ENCODE peak calls at places on chromosomes 2 and 18, in ten cellular contexts. F, H, O, I, U, X, J, C, G and D are unnamed samples.

GRCh38 chr2:121903037-121903689 is 147.7 kb downstream of the TSN start:
- DNase-seq in H (peak), I (no peak), F (no peak), X (no peak), O (no peak), J (no peak), C (no peak), U (no peak), G (no peak), D (no peak)

GRCh38 chr18:27688581-27688980 is 488.3 kb downstream of the CDH2 start:
- DNase-seq in J (no peak), X (no peak), C (no peak), O (no peak), F (no peak), I (no peak), G (no peak), H (no peak), U (no peak), D (no peak)

GRCh38 chr2:28055325-28055970 is 164.9 kb downstream of the BABAM2 start:
- DNase-seq in H (no peak), C (no peak), F (no peak), O (no peak), X (no peak), I (no peak), U (no peak), J (peak), G (no peak), D (no peak)

GRCh38 chr2:194380011-194380410 is 1277.0 kb upstream of the SLC39A10 start:
- DNase-seq in O (no peak), X (no peak), H (no peak), U (no peak), I (no peak), F (no peak), G (no peak), C (no peak), J (no peak), D (no peak)

GRCh38 chr2:171185941-171186340 is 25.2 kb upstream of the TLK1 start:
- DNase-seq in J (no peak), C (no peak), O (no peak), H (no peak), I (no peak), G (no peak), F (no peak), X (no peak), U (no peak), D (no peak)

GRCh38 chr2:127857494-127857818 is 499 bp downstream of the POLR2D start:
- DNase-seq in F (peak), X (no peak), J (peak), I (no peak), C (no peak), G (peak), H (no peak), O (no peak), U (peak), D (no peak)

GRCh38 chr18:70289351-70290330 is 796 bp downstream of the SOCS6 start:
- DNase-seq in C (peak), J (peak), X (no peak), U (peak), F (peak), O (peak), I (no peak), G (no peak), H (peak), D (no peak)

GRCh38 chr2:628651-629050 is 48.6 kb downstream of the TMEM18 start:
- DNase-seq in G (no peak), F (no peak), I (no peak), X (no peak), U (peak), C (no peak), H (no peak), O (no peak), J (no peak), D (no peak)

GRCh38 chr18:57898506-57899124 is 95.5 kb upstream of the ATP8B1 start:
- DNase-seq in F (no peak), O (no peak), I (no peak), X (no peak), H (no peak), C (no peak), G (no peak), J (no peak), U (no peak), D (no peak)

GRCh38 chr2:121816797-121817196 is 61.3 kb downstream of the TSN start:
- DNase-seq in F (no peak), X (no peak), G (peak), J (no peak), U (no peak), I (no peak), H (no peak), O (no peak), C (no peak), D (no peak)

GRCh38 chr18:11994346-11994707 is 13.0 kb downstream of the IMPA2 start:
- DNase-seq in I (no peak), H (peak), C (peak), X (no peak), O (no peak), G (no peak), J (no peak), F (peak), U (peak), D (no peak)

GRCh38 chr2:197453914-197454398 is 604 bp downstream of the COQ10B start:
- DNase-seq in X (no peak), C (peak), G (no peak), U (peak), I (peak), O (no peak), J (peak), F (no peak), H (peak), D (no peak)

GRCh38 chr18:8559612-8560011 is 49.6 kb upstream of the RAB12 start:
- DNase-seq in H (no peak), U (no peak), O (no peak), G (no peak), J (no peak), F (no peak), X (no peak), C (no peak), I (no peak), D (no peak)

GRCh38 chr2:149031396-149031795 is 7.1 kb upstream of the LYPD6B start:
- DNase-seq in U (no peak), O (no peak), F (no peak), H (no peak), I (no peak), J (no peak), X (no peak), G (no peak), C (no peak), D (no peak)

GRCh38 chr2:1605102-1605501 is 139.2 kb downstream of the PXDN start:
- DNase-seq in O (peak), G (no peak), F (no peak), I (no peak), C (peak), H (no peak), J (peak), X (no peak), U (no peak), D (no peak)

GRCh38 chr2:190980630-190981214 is 33.2 kb downstream of the STAT1 start:
- DNase-seq in J (no peak), O (no peak), X (no peak), G (no peak), H (no peak), F (no peak), U (no peak), C (no peak), I (no peak), D (no peak)

GRCh38 chr2:48852938-48853337 is 97.4 kb upstream of the LHCGR start:
- DNase-seq in J (no peak), U (no peak), I (no peak), F (no peak), G (no peak), C (no peak), O (no peak), X (no peak), H (no peak), D (no peak)

GRCh38 chr18:37453754-37454153 is 111.8 kb downstream of the CELF4 start:
- DNase-seq in O (no peak), F (no peak), I (no peak), H (no peak), U (no peak), G (no peak), X (no peak), C (peak), J (no peak), D (no peak)

GRCh38 chr2:201642579-201643215 is 606 bp downstream of the TMEM237 start:
- DNase-seq in X (peak), H (peak), F (peak), O (peak), G (peak), C (peak), J (peak), U (peak), I (peak), D (peak)

GRCh38 chr2:172328103-172328835 is 99.1 kb upstream of the ITGA6 start:
- DNase-seq in J (no peak), X (no peak), O (no peak), U (no peak), I (no peak), C (no peak), G (no peak), H (no peak), F (no peak), D (no peak)

GRCh38 chr2:218805627-218806026 is 23.7 kb downstream of the CYP27A1 start:
- DNase-seq in H (no peak), O (no peak), I (no peak), X (no peak), J (no peak), G (no peak), C (no peak), F (no peak), U (no peak), D (peak)

GRCh38 chr18:67599277-67599676 is 82.8 kb upstream of the DSEL start:
- DNase-seq in C (no peak), J (no peak), X (no peak), I (no peak), H (no peak), F (no peak), O (no peak), G (no peak), U (peak), D (no peak)

GRCh38 chr2:85760371-85760770 is 6.6 kb downstream of the ATOH8 start:
- DNase-seq in O (no peak), I (no peak), H (no peak), U (no peak), F (no peak), J (no peak), C (no peak), G (no peak), X (no peak), D (no peak)

GRCh38 chr18:23235860-23236259 is 100.6 kb downstream of the CABLES1 start:
- DNase-seq in F (no peak), J (no peak), U (no peak), X (no peak), O (no peak), G (no peak), H (no peak), C (no peak), I (no peak), D (no peak)

GRCh38 chr2:2192385-2192957 is 138.6 kb downstream of the MYT1L start:
- DNase-seq in H (no peak), I (no peak), O (no peak), F (no peak), J (no peak), G (no peak), C (no peak), U (no peak), X (no peak), D (no peak)

GRCh38 chr2:200288670-200289429 is 17.6 kb upstream of the SPATS2L start:
- DNase-seq in F (no peak), U (no peak), X (no peak), O (no peak), G (no peak), H (no peak), I (no peak), C (peak), J (no peak), D (peak)

GRCh38 chr2:120574620-120575019 is 161.0 kb upstream of the GLI2 start:
- DNase-seq in O (no peak), C (no peak), H (no peak), F (no peak), U (no peak), I (no peak), G (no peak), X (no peak), J (no peak), D (no peak)

GRCh38 chr2:102509749-102510148 is 36.7 kb downstream of the SLC9A4 start:
- DNase-seq in O (no peak), H (no peak), F (no peak), J (no peak), C (no peak), I (no peak), X (no peak), U (peak), G (no peak), D (no peak)

GRCh38 chr2:45024600-45025291 is 15.5 kb upstream of the SIX2 start:
- DNase-seq in H (no peak), J (no peak), O (no peak), X (peak), U (peak), I (no peak), F (peak), G (peak), C (peak), D (no peak)

GRCh38 chr2:109376796-109377495 is 236.8 kb downstream of the SEPTIN10 start:
- DNase-seq in I (no peak), X (peak), H (no peak), C (no peak), U (no peak), F (no peak), O (peak), J (no peak), G (no peak), D (no peak)

GRCh38 chr18:21331094-21331493 is 89.1 kb downstream of the GREB1L start:
- DNase-seq in G (no peak), C (no peak), U (no peak), I (no peak), H (no peak), O (no peak), F (no peak), J (no peak), X (no peak), D (no peak)
- H3K27ac ChIP-seq in G (no peak), C (no peak), U (no peak), I (no peak), H (no peak), O (no peak), F (peak), J (no peak), X (no peak), D (no peak)

DNA sequence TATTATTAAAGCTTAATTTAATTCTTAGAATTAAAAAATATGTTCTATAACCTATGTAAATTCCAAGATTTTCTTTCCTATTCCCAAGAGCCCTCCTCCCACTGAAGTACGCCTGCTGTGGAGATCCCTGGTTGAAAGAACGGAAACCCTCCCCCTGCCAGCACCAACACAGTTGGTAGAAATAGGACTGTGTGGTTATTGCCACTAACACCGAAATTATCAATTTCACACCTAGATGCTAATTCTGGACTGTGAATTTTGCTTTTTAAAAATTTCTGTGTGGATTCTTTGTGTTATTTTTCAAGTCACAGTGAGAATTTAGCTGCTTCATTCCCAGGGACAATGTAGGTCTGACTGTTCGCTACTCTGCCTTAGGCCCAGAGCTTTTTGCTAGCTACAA is 305.8 kb upstream of the HNMT start:
- DNase-seq in X (no peak), F (no peak), O (no peak), G (no peak), I (no peak), J (no peak), H (no peak), U (no peak), C (no peak), D (no peak)
- H3K27ac ChIP-seq in X (no peak), F (no peak), O (no peak), G (no peak), I (no peak), J (no peak), H (no peak), U (no peak), C (no peak), D (no peak)

DNA sequence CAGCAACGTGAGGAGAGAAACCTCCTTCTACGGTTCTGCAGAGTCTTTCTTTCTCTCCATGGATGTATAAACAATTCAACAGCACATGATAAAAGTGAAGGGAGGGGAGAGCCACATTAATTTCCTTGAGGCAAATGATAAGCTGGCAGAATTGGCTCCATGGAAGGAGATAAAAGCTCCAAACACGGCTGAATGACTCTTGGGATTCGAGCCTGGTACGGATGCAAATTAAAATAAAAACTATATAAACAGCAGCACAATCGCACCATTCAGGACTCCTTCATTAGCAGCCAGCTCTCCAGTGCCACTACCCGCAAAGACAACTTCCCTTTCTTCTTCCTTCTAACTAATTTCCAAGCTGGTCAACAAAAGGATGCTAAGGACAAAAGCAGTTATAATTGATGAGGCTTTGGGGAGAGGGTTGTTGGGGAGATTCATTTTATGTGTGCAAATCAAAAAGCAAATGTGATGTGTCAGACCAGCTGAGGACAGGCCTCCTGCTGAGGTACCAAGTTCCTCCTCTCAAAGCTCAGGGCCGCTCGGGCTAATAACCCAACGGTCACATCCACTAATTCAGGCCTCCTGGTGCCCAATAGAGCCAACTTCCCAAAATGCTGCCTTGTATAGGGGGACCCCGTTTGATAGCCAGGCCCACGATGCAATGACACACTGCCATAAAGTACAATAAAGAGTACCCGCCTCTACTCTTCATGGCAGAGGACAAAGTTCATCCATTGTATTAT is 88.5 kb upstream of the RTN4 start:
- DNase-seq in H (no peak), O (no peak), X (no peak), J (no peak), F (no peak), C (no peak), G (no peak), I (no peak), U (no peak), D (no peak)
- H3K27ac ChIP-seq in H (peak), O (no peak), X (no peak), J (no peak), F (no peak), C (no peak), G (no peak), I (peak), U (no peak), D (no peak)

GRCh38 chr2:150477347-150477746 is 10.1 kb downstream of the RND3 start:
- DNase-seq in J (no peak), G (no peak), F (no peak), X (no peak), H (peak), C (peak), O (no peak), U (no peak), I (no peak), D (no peak)

GRCh38 chr2:150476809-150477302 is 10.6 kb downstream of the RND3 start:
- DNase-seq in H (no peak), C (peak), U (no peak), G (no peak), I (no peak), X (no peak), O (no peak), F (no peak), J (no peak), D (no peak)

GRCh38 chr2:150480241-150480640 is 7.2 kb downstream of the RND3 start:
- DNase-seq in H (no peak), I (no peak), F (no peak), O (no peak), X (no peak), J (no peak), U (no peak), G (no peak), C (no peak), D (no peak)

GRCh38 chr2:150479075-150479915 is 8.2 kb downstream of the RND3 start:
- DNase-seq in J (no peak), F (peak), G (no peak), I (no peak), C (no peak), U (peak), O (no peak), H (no peak), X (no peak), D (no peak)

DNA sequence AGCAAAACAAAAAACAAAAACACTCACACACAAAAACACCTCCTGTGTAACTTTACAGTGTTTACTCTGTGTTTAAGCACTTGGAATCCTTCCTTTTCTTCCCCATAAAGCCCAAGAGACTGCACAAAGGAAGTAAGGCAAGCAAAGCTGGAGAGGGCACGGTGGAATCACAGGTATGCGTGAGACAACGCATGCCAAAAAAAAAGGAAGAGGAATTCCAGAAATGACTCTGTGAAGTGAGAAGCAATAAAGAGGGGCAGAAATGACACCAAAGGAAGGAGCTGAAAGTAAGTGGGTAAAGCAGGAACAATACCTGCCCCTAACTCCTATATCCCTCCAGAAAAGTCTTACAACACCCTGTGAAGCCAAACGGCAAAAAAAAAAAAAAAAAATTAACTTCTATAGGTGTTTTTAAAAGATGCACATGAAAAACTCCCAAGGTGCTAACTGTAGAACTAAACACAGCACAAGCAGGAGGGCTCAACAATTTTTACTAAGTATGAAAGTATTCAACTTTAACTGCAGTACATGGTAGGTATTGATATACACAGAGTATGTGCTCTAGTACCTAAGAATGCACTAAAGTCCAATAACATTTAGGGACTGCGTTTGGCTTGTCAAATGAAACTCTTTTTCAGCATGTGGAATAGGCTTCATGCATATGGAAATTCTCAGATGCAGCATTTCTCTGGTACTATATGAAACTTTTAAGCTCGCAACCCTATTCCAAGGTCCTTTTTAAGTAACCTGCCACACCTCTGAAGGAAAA is 9.1 kb downstream of the RND3 start:
- DNase-seq in X (no peak), H (no peak), I (no peak), F (peak), O (no peak), C (no peak), G (no peak), J (no peak), U (no peak), D (no peak)
- H3K27ac ChIP-seq in X (peak), H (peak), I (no peak), F (peak), O (peak), C (no peak), G (no peak), J (no peak), U (no peak), D (peak)

GRCh38 chr2:9467687-9468086 is 6.7 kb upstream of the IAH1 start:
- DNase-seq in F (no peak), C (peak), J (no peak), I (no peak), G (no peak), O (peak), H (no peak), X (no peak), U (no peak), D (no peak)
- H3K27ac ChIP-seq in F (no peak), C (no peak), J (no peak), I (no peak), G (no peak), O (no peak), H (no peak), X (no peak), U (no peak), D (no peak)